ENCODE peak calls at places on chromosomes 2 and 18, in four cellular contexts. S, I, V and O are unnamed samples.

GRCh38 chr2:26483027-26483326 is 5.1 kb upstream of the OTOF start:
- DNase-seq in S (no peak), I (no peak), V (no peak), O (no peak)

GRCh38 chr2:217905395-217905794 is 97.4 kb downstream of the TNS1 start:
- DNase-seq in S (no peak), I (no peak), V (no peak), O (no peak)

GRCh38 chr2:207202645-207203044 is 36.9 kb upstream of the KLF7 start:
- DNase-seq in S (no peak), I (no peak), V (peak), O (no peak)

GRCh38 chr2:147149589-147150245 is 695.1 kb upstream of the ACVR2A start:
- DNase-seq in S (no peak), I (no peak), V (no peak), O (no peak)

GRCh38 chr2:102664439-102665042 is 45.2 kb downstream of the SLC9A2 start:
- DNase-seq in S (peak), I (peak), V (peak), O (peak)

GRCh38 chr2:190084704-190085103 is 22.2 kb upstream of the MSTN start:
- DNase-seq in S (no peak), I (no peak), V (no peak), O (no peak)

GRCh38 chr2:168748461-168748860 is 54.0 kb upstream of the NOSTRIN start:
- DNase-seq in S (no peak), I (no peak), V (no peak), O (no peak)

GRCh38 chr18:13216092-13216582 is 2.4 kb upstream of the LDLRAD4 start:
- DNase-seq in S (peak), I (no peak), V (peak), O (peak)

GRCh38 chr2:197211881-197212342 is 98.7 kb downstream of the ANKRD44 start:
- DNase-seq in S (no peak), I (no peak), V (no peak), O (no peak)

GRCh38 chr2:1749489-1749748 is 5.1 kb upstream of the PXDN start:
- DNase-seq in S (no peak), I (no peak), V (no peak), O (no peak)

GRCh38 chr2:54384301-54385035 is 71.7 kb upstream of the SPTBN1 start:
- DNase-seq in S (no peak), I (no peak), V (peak), O (no peak)

GRCh38 chr2:241559489-241560180 is 1.1 kb downstream of the BOK start:
- DNase-seq in S (peak), I (peak), V (peak), O (no peak)

GRCh38 chr2:151523825-151524224 is 114.1 kb downstream of the RIF1 start:
- DNase-seq in S (no peak), I (no peak), V (no peak), O (no peak)

GRCh38 chr2:135985826-135986393 is 484 bp upstream of the DARS1 start:
- DNase-seq in S (peak), I (no peak), V (no peak), O (peak)

GRCh38 chr2:69567157-69567908 is 76.2 kb downstream of the AAK1 start:
- DNase-seq in S (peak), I (no peak), V (no peak), O (no peak)

GRCh38 chr2:166433457-166433856 is 57.7 kb upstream of the SCN9A start:
- DNase-seq in S (no peak), I (no peak), V (peak), O (no peak)

GRCh38 chr2:111534816-111535803 is 348.9 kb downstream of the ANAPC1 start:
- DNase-seq in S (no peak), I (no peak), V (peak), O (no peak)

GRCh38 chr2:237170017-237170416 is 84.3 kb downstream of the COPS8 start:
- DNase-seq in S (no peak), I (no peak), V (no peak), O (no peak)

GRCh38 chr2:105869318-105869717 is 124.6 kb downstream of the NCK2 start:
- DNase-seq in S (no peak), I (no peak), V (no peak), O (no peak)
- TF ChIP-seq CHD4 in S (no peak), I (no peak), V (no peak), O (no peak)

GRCh38 chr18:68714707-68715496 is at the start of gene TMX3:
- DNase-seq in S (peak), I (peak), V (peak), O (peak)

GRCh38 chr18:68713791-68714190 is 1.1 kb downstream of the TMX3 start:
- DNase-seq in S (no peak), I (no peak), V (no peak), O (no peak)

GRCh38 chr18:68713131-68713530 is 1.8 kb downstream of the TMX3 start:
- DNase-seq in S (no peak), I (no peak), V (no peak), O (no peak)

DNA sequence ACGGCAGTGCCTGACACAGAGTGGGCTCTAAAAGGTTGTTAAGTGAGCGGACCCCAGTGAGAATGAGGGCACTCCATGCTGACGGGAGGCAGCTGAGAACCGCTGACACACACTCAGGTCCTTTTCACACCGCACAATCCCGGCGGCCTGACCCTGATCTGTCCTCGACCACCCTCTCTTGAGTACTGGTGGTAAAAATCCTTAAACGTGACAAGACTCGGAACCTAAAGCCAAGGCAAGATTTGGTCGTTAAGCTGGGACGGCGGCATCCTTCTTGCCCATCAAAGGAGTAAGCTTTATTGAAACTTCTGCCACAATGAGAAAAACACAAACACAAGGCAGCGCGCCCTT is 577 bp downstream of the TMX3 start:
- DNase-seq in S (peak), I (peak), V (peak), O (no peak)
- TF ChIP-seq CHD4 in S (no peak), I (no peak), V (no peak), O (no peak)

GRCh38 chr18:8788503-8789429 is 83.4 kb downstream of the MTCL1 start:
- DNase-seq in S (no peak), I (no peak), V (no peak), O (no peak)

GRCh38 chr18:8787764-8788163 is 82.4 kb downstream of the MTCL1 start:
- DNase-seq in S (no peak), I (no peak), V (no peak), O (no peak)

GRCh38 chr18:8785261-8785660 is 79.9 kb downstream of the MTCL1 start:
- DNase-seq in S (no peak), I (no peak), V (no peak), O (no peak)

GRCh38 chr18:8785855-8786765 is 80.8 kb downstream of the MTCL1 start:
- DNase-seq in S (no peak), I (no peak), V (no peak), O (no peak)

DNA sequence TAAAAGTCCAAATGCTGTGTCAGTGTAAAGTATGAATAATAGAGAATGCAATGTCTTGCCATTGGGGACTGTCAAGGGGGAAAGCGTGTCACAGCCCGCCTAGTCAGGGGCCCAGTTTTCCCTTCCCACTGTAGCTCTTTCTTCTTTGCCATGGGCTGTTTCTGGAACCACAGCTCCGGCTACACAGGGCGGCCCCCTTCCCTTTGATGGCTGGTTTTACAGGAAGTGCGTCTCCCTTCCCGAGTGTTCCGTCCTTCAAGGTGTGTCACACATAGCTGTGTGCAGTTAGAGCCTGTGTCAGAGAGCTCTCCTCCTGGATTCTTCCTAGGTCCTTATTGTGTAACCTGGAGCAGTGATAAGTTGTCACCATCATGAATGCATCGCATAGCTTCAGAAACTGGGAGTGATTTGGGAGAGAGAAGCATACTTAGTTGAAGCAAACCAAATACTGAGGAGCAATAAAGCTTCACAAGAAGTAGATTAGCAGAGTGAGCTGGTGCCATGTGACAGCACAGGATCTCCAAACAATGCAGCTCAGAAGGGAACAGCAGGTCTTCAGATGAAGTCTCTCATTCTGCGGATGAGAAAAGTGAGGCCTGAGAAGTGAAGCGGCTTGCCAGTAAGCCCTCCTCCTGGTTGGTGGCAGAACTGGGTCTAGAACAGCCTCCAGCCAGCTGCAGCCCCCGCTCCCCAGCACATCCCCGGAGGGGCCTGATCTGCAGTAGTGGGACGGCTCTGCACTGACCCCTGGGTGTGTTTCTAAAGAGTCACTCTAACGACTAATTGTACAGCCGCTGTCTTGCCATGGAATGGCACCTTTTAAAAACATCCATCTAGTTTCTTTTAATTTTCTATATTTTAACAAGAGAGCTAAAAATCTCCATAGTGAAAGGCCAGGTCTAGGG is 81.7 kb downstream of the MTCL1 start:
- DNase-seq in S (no peak), I (no peak), V (no peak), O (no peak)
- TF ChIP-seq CHD4 in S (no peak), I (no peak), V (no peak), O (no peak)

DNA sequence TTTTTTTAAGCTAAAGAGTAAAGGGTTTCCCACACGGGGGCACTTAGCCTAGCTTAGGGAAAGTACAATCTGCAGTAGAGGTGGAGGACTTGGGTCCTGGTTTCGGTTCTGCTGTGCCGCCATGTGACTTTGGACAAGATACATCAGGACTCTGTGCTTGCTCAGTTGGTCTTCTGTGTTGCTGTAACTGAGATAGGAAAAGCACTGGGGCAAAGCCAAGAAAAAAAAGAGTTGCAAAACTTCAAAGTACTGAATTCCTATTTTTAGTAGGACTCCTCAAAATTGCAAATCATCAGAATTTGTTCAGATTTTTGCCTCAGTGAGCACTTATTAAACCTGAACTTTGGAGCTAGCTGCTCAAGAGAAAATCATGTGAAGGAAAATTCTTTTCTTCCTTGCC is 96.3 kb upstream of the STON1 start:
- DNase-seq in S (no peak), I (no peak), V (no peak), O (no peak)
- TF ChIP-seq CHD4 in S (no peak), I (no peak), V (no peak), O (no peak)

DNA sequence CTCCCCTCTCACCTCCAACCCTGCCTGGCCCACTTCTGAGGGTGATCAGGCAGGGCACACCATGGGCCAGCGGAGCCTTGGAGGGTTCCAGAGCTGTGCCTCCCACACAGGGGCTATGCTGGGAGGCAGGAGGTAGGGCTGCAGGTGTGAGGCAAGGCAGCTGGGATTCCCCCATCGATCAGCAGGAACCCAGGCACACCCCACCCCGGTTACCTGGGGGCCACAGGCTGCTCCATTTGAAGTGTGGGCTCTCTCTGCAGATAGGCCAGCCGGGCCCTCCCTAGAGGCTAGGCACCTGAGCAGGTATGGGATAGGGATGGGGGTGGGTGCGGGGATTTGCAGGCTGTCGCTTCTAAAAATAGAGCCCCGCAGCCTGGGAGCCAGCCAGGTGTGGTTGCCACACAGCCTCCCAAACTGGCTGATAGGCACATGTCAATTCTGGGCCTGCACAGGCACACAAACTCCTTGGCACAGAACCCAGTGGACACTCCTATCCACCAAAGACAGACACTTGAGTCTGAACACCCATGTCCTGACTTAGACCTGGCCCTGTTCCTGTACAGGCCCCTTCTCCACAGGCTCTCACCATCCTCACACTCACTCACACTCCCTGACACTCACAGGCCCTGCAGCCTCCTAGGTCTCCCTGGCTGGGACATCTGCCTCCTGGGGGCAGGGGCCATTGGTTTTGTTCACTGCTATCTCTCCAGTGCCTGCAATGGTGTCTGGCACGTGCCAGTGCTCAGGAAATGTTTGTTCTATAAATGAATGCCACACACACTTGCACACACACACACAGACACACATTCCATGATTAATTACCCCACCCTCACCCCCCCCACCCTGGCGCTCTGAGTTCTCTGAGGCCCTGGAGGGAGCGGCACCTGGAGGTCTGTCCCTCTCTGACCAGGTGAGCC is 73.4 kb downstream of the ZFP36L2 start:
- DNase-seq in S (no peak), I (no peak), V (no peak), O (no peak)
- TF ChIP-seq CHD4 in S (no peak), I (no peak), V (no peak), O (no peak)

GRCh38 chr2:15159751-15160177 is 401.4 kb downstream of the NBAS start:
- DNase-seq in S (no peak), I (no peak), V (peak), O (no peak)
- TF ChIP-seq CHD4 in S (no peak), I (no peak), V (no peak), O (no peak)

GRCh38 chr2:109396338-109397180 is 217.2 kb downstream of the SEPTIN10 start:
- DNase-seq in S (no peak), I (no peak), V (no peak), O (no peak)
- TF ChIP-seq CHD4 in S (no peak), I (no peak), V (no peak), O (no peak)

GRCh38 chr18:80177128-80177527 is 68.1 kb downstream of the ADNP2 start:
- DNase-seq in S (no peak), I (no peak), V (no peak), O (no peak)

GRCh38 chr18:80178935-80179818 is 68.1 kb downstream of the PARD6G start:
- DNase-seq in S (no peak), I (no peak), V (no peak), O (no peak)

GRCh38 chr18:80173060-80173459 is 64.0 kb downstream of the ADNP2 start:
- DNase-seq in S (no peak), I (no peak), V (no peak), O (no peak)

GRCh38 chr18:80175451-80176235 is 66.6 kb downstream of the ADNP2 start:
- DNase-seq in S (no peak), I (no peak), V (no peak), O (no peak)

GRCh38 chr18:80176334-80177080 is 67.4 kb downstream of the ADNP2 start:
- DNase-seq in S (no peak), I (no peak), V (peak), O (no peak)
- TF ChIP-seq CHD4 in S (no peak), I (no peak), V (no peak), O (no peak)